ENCODE peak calls at places on chromosomes 13 and 19, in seven cellular contexts. One of them, this sample, is unnamed.

GRCh38 chr13:98845726-98846125 is 93.3 kb upstream of the SLC15A1 start:
- DNase-seq in thoracic aorta: no peak
- DNase-seq in CD4-positive, alpha-beta T cell: no peak
- DNase-seq in spleen: no peak
- DNase-seq in IMR-90: no peak
- DNase-seq in AG09319: no peak
- DNase-seq in HL-60: no peak
- DNase-seq in this sample: no peak

GRCh38 chr13:48919750-48920149 is 56.0 kb upstream of the FNDC3A start:
- DNase-seq in AG09319: no peak
- DNase-seq in thoracic aorta: no peak
- DNase-seq in spleen: no peak
- DNase-seq in HL-60: no peak
- DNase-seq in CD4-positive, alpha-beta T cell: no peak
- DNase-seq in IMR-90: no peak
- DNase-seq in this sample: no peak

GRCh38 chr13:28406728-28407266 is 88.1 kb downstream of the FLT1 start:
- DNase-seq in HL-60: no peak
- DNase-seq in CD4-positive, alpha-beta T cell: no peak
- DNase-seq in AG09319: no peak
- DNase-seq in IMR-90: no peak
- DNase-seq in spleen: no peak
- DNase-seq in thoracic aorta: no peak
- DNase-seq in this sample: no peak

GRCh38 chr13:41652735-41653361 is 195.5 kb downstream of the RGCC start:
- DNase-seq in IMR-90: peak; percentile 79
- DNase-seq in CD4-positive, alpha-beta T cell: peak; percentile 25
- DNase-seq in HL-60: peak; percentile 41
- DNase-seq in spleen: no peak
- DNase-seq in thoracic aorta: no peak
- DNase-seq in AG09319: peak; percentile 45
- DNase-seq in this sample: peak; percentile 62

GRCh38 chr13:82791035-82791434 is 1091.2 kb downstream of the SLITRK1 start:
- DNase-seq in HL-60: no peak
- DNase-seq in CD4-positive, alpha-beta T cell: no peak
- DNase-seq in spleen: no peak
- DNase-seq in IMR-90: no peak
- DNase-seq in AG09319: no peak
- DNase-seq in thoracic aorta: no peak
- DNase-seq in this sample: no peak

GRCh38 chr13:39876258-39876657 is 220.8 kb downstream of the COG6 start:
- DNase-seq in thoracic aorta: no peak
- DNase-seq in CD4-positive, alpha-beta T cell: no peak
- DNase-seq in AG09319: peak; percentile 52
- DNase-seq in HL-60: no peak
- DNase-seq in spleen: no peak
- DNase-seq in IMR-90: peak; percentile 97
- DNase-seq in this sample: peak; percentile 84

GRCh38 chr13:34246511-34246910 is 428.6 kb downstream of the RFC3 start:
- DNase-seq in HL-60: no peak
- DNase-seq in CD4-positive, alpha-beta T cell: no peak
- DNase-seq in spleen: no peak
- DNase-seq in AG09319: no peak
- DNase-seq in thoracic aorta: no peak
- DNase-seq in IMR-90: no peak
- DNase-seq in this sample: no peak

GRCh38 chr19:39408392-39409206 is 2.0 kb downstream of the ZFP36 start:
- DNase-seq in HL-60: no peak
- DNase-seq in AG09319: no peak
- DNase-seq in spleen: peak; percentile 86
- DNase-seq in CD4-positive, alpha-beta T cell: no peak
- DNase-seq in IMR-90: peak; percentile 52
- DNase-seq in thoracic aorta: no peak
- DNase-seq in this sample: peak; percentile 53

GRCh38 chr13:32023698-32024097 is 7.9 kb upstream of the FRY start:
- DNase-seq in spleen: no peak
- DNase-seq in CD4-positive, alpha-beta T cell: no peak
- DNase-seq in HL-60: no peak
- DNase-seq in IMR-90: no peak
- DNase-seq in thoracic aorta: no peak
- DNase-seq in AG09319: no peak
- DNase-seq in this sample: no peak

GRCh38 chr13:108113407-108113806 is 101.9 kb downstream of the LIG4 start:
- DNase-seq in IMR-90: no peak
- DNase-seq in spleen: no peak
- DNase-seq in AG09319: no peak
- DNase-seq in HL-60: no peak
- DNase-seq in thoracic aorta: no peak
- DNase-seq in CD4-positive, alpha-beta T cell: no peak
- DNase-seq in this sample: no peak

GRCh38 chr13:22061371-22061805 is 390.5 kb downstream of the FGF9 start:
- DNase-seq in IMR-90: no peak
- DNase-seq in spleen: peak; percentile 79
- DNase-seq in thoracic aorta: no peak
- DNase-seq in HL-60: no peak
- DNase-seq in AG09319: no peak
- DNase-seq in CD4-positive, alpha-beta T cell: peak; percentile 60
- DNase-seq in this sample: no peak

GRCh38 chr13:69585656-69586055 is 522.0 kb upstream of the ATXN8OS start:
- DNase-seq in CD4-positive, alpha-beta T cell: no peak
- DNase-seq in thoracic aorta: no peak
- DNase-seq in HL-60: no peak
- DNase-seq in AG09319: no peak
- DNase-seq in spleen: no peak
- DNase-seq in IMR-90: no peak
- DNase-seq in this sample: no peak

GRCh38 chr13:33004454-33004853 is 11.8 kb upstream of the KL start:
- DNase-seq in spleen: no peak
- DNase-seq in IMR-90: no peak
- DNase-seq in thoracic aorta: no peak
- DNase-seq in HL-60: peak; percentile 12
- DNase-seq in CD4-positive, alpha-beta T cell: no peak
- DNase-seq in AG09319: no peak
- DNase-seq in this sample: no peak

GRCh38 chr13:76812971-76813691 is 73.1 kb downstream of the KCTD12 start:
- DNase-seq in CD4-positive, alpha-beta T cell: no peak
- DNase-seq in HL-60: no peak
- DNase-seq in AG09319: no peak
- DNase-seq in IMR-90: no peak
- DNase-seq in spleen: no peak
- DNase-seq in thoracic aorta: no peak
- DNase-seq in this sample: no peak

GRCh38 chr19:50264483-50265186 is 61.2 kb downstream of the MYH14 start:
- DNase-seq in IMR-90: no peak
- DNase-seq in HL-60: no peak
- DNase-seq in spleen: no peak
- DNase-seq in CD4-positive, alpha-beta T cell: no peak
- DNase-seq in thoracic aorta: no peak
- DNase-seq in AG09319: no peak
- DNase-seq in this sample: no peak

GRCh38 chr19:16062789-16063188 is 13.5 kb upstream of the TPM4 start:
- DNase-seq in AG09319: no peak
- DNase-seq in spleen: peak; percentile 88
- DNase-seq in IMR-90: no peak
- DNase-seq in thoracic aorta: no peak
- DNase-seq in HL-60: peak; percentile 72
- DNase-seq in CD4-positive, alpha-beta T cell: peak; percentile 58
- DNase-seq in this sample: no peak

GRCh38 chr13:46521486-46521885 is 31.5 kb upstream of the LRCH1 start:
- DNase-seq in CD4-positive, alpha-beta T cell: no peak
- DNase-seq in IMR-90: no peak
- DNase-seq in HL-60: no peak
- DNase-seq in thoracic aorta: no peak
- DNase-seq in spleen: no peak
- DNase-seq in AG09319: no peak
- DNase-seq in this sample: no peak

GRCh38 chr19:18605546-18606280 is 886 bp downstream of the CRLF1 start:
- DNase-seq in thoracic aorta: no peak
- DNase-seq in HL-60: no peak
- DNase-seq in AG09319: no peak
- DNase-seq in spleen: no peak
- DNase-seq in IMR-90: no peak
- DNase-seq in CD4-positive, alpha-beta T cell: no peak
- DNase-seq in this sample: no peak

GRCh38 chr13:112466132-112467025 is 90.2 kb downstream of the SPACA7 start:
- DNase-seq in spleen: peak; percentile 62
- DNase-seq in IMR-90: no peak
- DNase-seq in HL-60: no peak
- DNase-seq in thoracic aorta: no peak
- DNase-seq in AG09319: no peak
- DNase-seq in CD4-positive, alpha-beta T cell: no peak
- DNase-seq in this sample: no peak

GRCh38 chr19:15466851-15467733 is 2.7 kb upstream of the RASAL3 start:
- DNase-seq in spleen: peak; percentile 67
- DNase-seq in HL-60: peak; percentile 45
- DNase-seq in thoracic aorta: no peak
- DNase-seq in AG09319: no peak
- DNase-seq in IMR-90: peak; percentile 43
- DNase-seq in CD4-positive, alpha-beta T cell: peak; percentile 46
- DNase-seq in this sample: peak; percentile 55

GRCh38 chr19:42323852-42324654 is 1.4 kb upstream of the MEGF8 start:
- DNase-seq in AG09319: no peak
- DNase-seq in thoracic aorta: no peak
- DNase-seq in IMR-90: no peak
- DNase-seq in HL-60: peak; percentile 19
- DNase-seq in spleen: peak; percentile 88
- DNase-seq in CD4-positive, alpha-beta T cell: no peak
- DNase-seq in this sample: no peak

GRCh38 chr19:18789883-18790565 is 1.1 kb downstream of the COMP start:
- DNase-seq in IMR-90: no peak
- DNase-seq in AG09319: no peak
- DNase-seq in HL-60: peak; percentile 19
- DNase-seq in spleen: peak; percentile 74
- DNase-seq in thoracic aorta: no peak
- DNase-seq in CD4-positive, alpha-beta T cell: no peak
- DNase-seq in this sample: no peak

GRCh38 chr13:25214371-25215252 is 42.5 kb upstream of the AMER2 start:
- DNase-seq in AG09319: no peak
- DNase-seq in thoracic aorta: no peak
- DNase-seq in IMR-90: peak; percentile 21
- DNase-seq in CD4-positive, alpha-beta T cell: no peak
- DNase-seq in HL-60: no peak
- DNase-seq in spleen: no peak
- DNase-seq in this sample: peak; percentile 35
- TF ChIP-seq CTCF in AG09319: no peak
- TF ChIP-seq CTCF in thoracic aorta: no peak
- TF ChIP-seq CTCF in IMR-90: no peak
- TF ChIP-seq CTCF in CD4-positive, alpha-beta T cell: no peak
- TF ChIP-seq CTCF in HL-60: no peak
- TF ChIP-seq CTCF in spleen: no peak
- TF ChIP-seq CTCF in this sample: peak; percentile 20

GRCh38 chr13:96091164-96091931 is 1.4 kb downstream of the HS6ST3 start:
- DNase-seq in HL-60: no peak
- DNase-seq in spleen: no peak
- DNase-seq in IMR-90: no peak
- DNase-seq in thoracic aorta: no peak
- DNase-seq in CD4-positive, alpha-beta T cell: no peak
- DNase-seq in AG09319: no peak
- DNase-seq in this sample: no peak

GRCh38 chr13:96089139-96089538 is 768 bp upstream of the HS6ST3 start:
- DNase-seq in thoracic aorta: no peak
- DNase-seq in AG09319: no peak
- DNase-seq in HL-60: no peak
- DNase-seq in spleen: no peak
- DNase-seq in CD4-positive, alpha-beta T cell: no peak
- DNase-seq in IMR-90: no peak
- DNase-seq in this sample: no peak

GRCh38 chr13:96091932-96092253 is 2.0 kb downstream of the HS6ST3 start:
- DNase-seq in AG09319: no peak
- DNase-seq in thoracic aorta: no peak
- DNase-seq in IMR-90: no peak
- DNase-seq in spleen: no peak
- DNase-seq in HL-60: no peak
- DNase-seq in CD4-positive, alpha-beta T cell: no peak
- DNase-seq in this sample: no peak

GRCh38 chr13:96090240-96091101 is 564 bp downstream of the HS6ST3 start:
- DNase-seq in IMR-90: no peak
- DNase-seq in spleen: no peak
- DNase-seq in HL-60: no peak
- DNase-seq in CD4-positive, alpha-beta T cell: no peak
- DNase-seq in AG09319: no peak
- DNase-seq in thoracic aorta: no peak
- DNase-seq in this sample: no peak

DNA sequence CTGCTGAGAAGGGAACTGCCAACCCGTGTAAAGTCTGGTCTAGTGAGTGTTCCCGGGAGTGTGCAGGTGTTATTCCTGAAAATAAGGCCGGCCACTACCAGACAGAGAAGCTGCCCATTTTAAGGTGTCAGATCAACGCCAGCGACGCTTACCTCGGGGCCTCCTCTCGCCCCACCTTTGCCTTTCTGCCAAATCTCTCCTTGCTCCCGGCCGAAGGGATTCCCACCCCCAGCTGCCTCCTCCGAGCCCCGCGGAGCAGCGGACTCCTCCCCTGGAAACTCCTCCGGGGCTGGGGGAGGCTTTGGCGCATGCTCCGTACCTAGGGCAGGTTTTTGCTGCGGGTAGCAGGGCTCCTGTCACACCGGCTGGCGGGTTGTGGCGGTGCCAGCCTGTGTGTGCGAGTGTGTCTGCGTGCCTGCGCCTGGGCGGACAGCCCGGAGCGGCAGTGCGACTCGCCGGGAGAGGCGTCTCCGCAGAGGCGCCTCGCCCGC is at the start of gene HS6ST3:
- DNase-seq in AG09319: no peak
- DNase-seq in spleen: no peak
- DNase-seq in CD4-positive, alpha-beta T cell: no peak
- DNase-seq in IMR-90: no peak
- DNase-seq in HL-60: peak; percentile 20
- DNase-seq in thoracic aorta: no peak
- DNase-seq in this sample: no peak
- TF ChIP-seq CTCF in AG09319: no peak
- TF ChIP-seq CTCF in spleen: no peak
- TF ChIP-seq CTCF in CD4-positive, alpha-beta T cell: no peak
- TF ChIP-seq CTCF in IMR-90: no peak
- TF ChIP-seq CTCF in HL-60: no peak
- TF ChIP-seq CTCF in thoracic aorta: no peak
- TF ChIP-seq CTCF in this sample: no peak

GRCh38 chr13:58838615-58839014 is 1207.1 kb downstream of the PCDH17 start:
- DNase-seq in HL-60: no peak
- DNase-seq in IMR-90: no peak
- DNase-seq in AG09319: no peak
- DNase-seq in spleen: no peak
- DNase-seq in thoracic aorta: no peak
- DNase-seq in CD4-positive, alpha-beta T cell: no peak
- DNase-seq in this sample: no peak
- TF ChIP-seq CTCF in HL-60: no peak
- TF ChIP-seq CTCF in IMR-90: no peak
- TF ChIP-seq CTCF in AG09319: no peak
- TF ChIP-seq CTCF in spleen: no peak
- TF ChIP-seq CTCF in thoracic aorta: no peak
- TF ChIP-seq CTCF in CD4-positive, alpha-beta T cell: no peak
- TF ChIP-seq CTCF in this sample: no peak

DNA sequence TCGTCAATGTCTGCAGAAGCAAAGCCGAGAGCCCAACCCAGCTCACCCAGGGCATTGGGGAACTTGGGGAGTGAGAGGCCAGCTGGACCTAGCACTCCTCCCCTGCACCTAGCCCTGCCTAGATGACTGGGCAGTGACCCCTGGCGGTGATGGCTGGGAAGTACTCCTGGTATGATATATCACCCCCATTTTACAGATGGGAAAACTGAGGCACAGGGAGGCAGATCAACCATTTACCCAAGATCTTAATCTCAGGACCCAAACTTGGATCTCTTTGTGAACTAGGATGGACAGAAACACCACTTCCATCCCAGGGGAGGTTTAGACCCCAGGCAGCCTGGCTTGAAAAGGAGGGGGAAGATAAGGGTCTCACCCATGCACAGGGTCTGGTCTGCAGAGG is 43.5 kb downstream of the CCL25 start:
- DNase-seq in AG09319: no peak
- DNase-seq in spleen: no peak
- DNase-seq in IMR-90: no peak
- DNase-seq in thoracic aorta: no peak
- DNase-seq in CD4-positive, alpha-beta T cell: no peak
- DNase-seq in HL-60: no peak
- DNase-seq in this sample: no peak
- TF ChIP-seq CTCF in AG09319: no peak
- TF ChIP-seq CTCF in spleen: no peak
- TF ChIP-seq CTCF in IMR-90: no peak
- TF ChIP-seq CTCF in thoracic aorta: no peak
- TF ChIP-seq CTCF in CD4-positive, alpha-beta T cell: no peak
- TF ChIP-seq CTCF in HL-60: no peak
- TF ChIP-seq CTCF in this sample: peak; percentile 46

This sample was measured in HFFc6.